ENCODE peak calls at places on chromosome 7, in seven cellular contexts. One of them, this sample, is unnamed.

GRCh38 chr7:33873981-33874750 is 31.2 kb upstream of the BMPER start:
- DNase-seq in H4: peak
- DNase-seq in CD8-positive, alpha-beta T cell: no peak
- DNase-seq in EL: peak
- DNase-seq in fibroblast of pulmonary artery: peak
- DNase-seq in stimulated activated CD4-positive, alpha-beta T cell treated with anti-CD3 and anti-CD28 coated beads, TNF-alpha, amount 100 ng/mL, for 1 hour: no peak
- DNase-seq in A673: peak
- DNase-seq in this sample: no peak

GRCh38 chr7:40879941-40880558 is 745.2 kb downstream of the SUGCT start:
- DNase-seq in H4: no peak
- DNase-seq in CD8-positive, alpha-beta T cell: no peak
- DNase-seq in EL: no peak
- DNase-seq in fibroblast of pulmonary artery: peak
- DNase-seq in stimulated activated CD4-positive, alpha-beta T cell treated with anti-CD3 and anti-CD28 coated beads, TNF-alpha, amount 100 ng/mL, for 1 hour: no peak
- DNase-seq in A673: no peak
- DNase-seq in this sample: no peak

GRCh38 chr7:137592232-137592896 is 248.8 kb upstream of the PTN start:
- DNase-seq in H4: peak
- DNase-seq in CD8-positive, alpha-beta T cell: no peak
- DNase-seq in EL: peak
- DNase-seq in fibroblast of pulmonary artery: peak
- DNase-seq in stimulated activated CD4-positive, alpha-beta T cell treated with anti-CD3 and anti-CD28 coated beads, TNF-alpha, amount 100 ng/mL, for 1 hour: no peak
- DNase-seq in A673: peak
- DNase-seq in this sample: peak

GRCh38 chr7:116859323-116859722 is 3.1 kb upstream of the CAPZA2 start:
- DNase-seq in H4: no peak
- DNase-seq in CD8-positive, alpha-beta T cell: no peak
- DNase-seq in EL: peak
- DNase-seq in fibroblast of pulmonary artery: peak
- DNase-seq in stimulated activated CD4-positive, alpha-beta T cell treated with anti-CD3 and anti-CD28 coated beads, TNF-alpha, amount 100 ng/mL, for 1 hour: no peak
- DNase-seq in A673: no peak
- DNase-seq in this sample: no peak

GRCh38 chr7:44158060-44158872 is 17.1 kb upstream of the MYL7 start:
- DNase-seq in H4: no peak
- DNase-seq in CD8-positive, alpha-beta T cell: no peak
- DNase-seq in EL: no peak
- DNase-seq in fibroblast of pulmonary artery: no peak
- DNase-seq in stimulated activated CD4-positive, alpha-beta T cell treated with anti-CD3 and anti-CD28 coated beads, TNF-alpha, amount 100 ng/mL, for 1 hour: no peak
- DNase-seq in A673: no peak
- DNase-seq in this sample: no peak

GRCh38 chr7:106462365-106462859 is 177.6 kb upstream of the NAMPT start:
- DNase-seq in H4: peak
- DNase-seq in CD8-positive, alpha-beta T cell: no peak
- DNase-seq in EL: peak
- DNase-seq in fibroblast of pulmonary artery: peak
- DNase-seq in stimulated activated CD4-positive, alpha-beta T cell treated with anti-CD3 and anti-CD28 coated beads, TNF-alpha, amount 100 ng/mL, for 1 hour: no peak
- DNase-seq in A673: peak
- DNase-seq in this sample: no peak

GRCh38 chr7:146659732-146660131 is 543.1 kb downstream of the CNTNAP2 start:
- DNase-seq in H4: no peak
- DNase-seq in CD8-positive, alpha-beta T cell: no peak
- DNase-seq in EL: no peak
- DNase-seq in fibroblast of pulmonary artery: no peak
- DNase-seq in stimulated activated CD4-positive, alpha-beta T cell treated with anti-CD3 and anti-CD28 coated beads, TNF-alpha, amount 100 ng/mL, for 1 hour: no peak
- DNase-seq in A673: no peak
- DNase-seq in this sample: no peak

GRCh38 chr7:26860361-26860760 is 4.0 kb downstream of the SKAP2 start:
- DNase-seq in H4: peak
- DNase-seq in CD8-positive, alpha-beta T cell: no peak
- DNase-seq in EL: no peak
- DNase-seq in fibroblast of pulmonary artery: no peak
- DNase-seq in stimulated activated CD4-positive, alpha-beta T cell treated with anti-CD3 and anti-CD28 coated beads, TNF-alpha, amount 100 ng/mL, for 1 hour: no peak
- DNase-seq in A673: no peak
- DNase-seq in this sample: peak

GRCh38 chr7:80883188-80884025 is 35.4 kb downstream of the SEMA3C start:
- DNase-seq in H4: peak
- DNase-seq in CD8-positive, alpha-beta T cell: no peak
- DNase-seq in EL: peak
- DNase-seq in fibroblast of pulmonary artery: peak
- DNase-seq in stimulated activated CD4-positive, alpha-beta T cell treated with anti-CD3 and anti-CD28 coated beads, TNF-alpha, amount 100 ng/mL, for 1 hour: no peak
- DNase-seq in A673: peak
- DNase-seq in this sample: peak